ENCODE peak calls at places on chromosomes 12 and 14, in eight cellular contexts. H is KBM-7; P is GM06990; A is stimulated activated CD4-positive, alpha-beta T cell treated with anti-CD3 and anti-CD28 coated beads, Interleukin-1b, Interleukin-23, amount 100 ng/mL, for 24 hours; L is kidney; Q is ureter; E is astrocyte of the spinal cord; V is CD8-positive, alpha-beta T cell. S is an unnamed sample.

GRCh38 chr12:120736404-120737331 is 11.0 kb downstream of the ACADS start:
- DNase-seq in H (no peak), A (no peak), E (no peak), Q (no peak), V (no peak), P (no peak), L (no peak), S (no peak)

GRCh38 chr14:106442857-106443256 is 916.5 kb downstream of the TMEM121 start:
- DNase-seq in A (peak), V (peak), Q (no peak), P (peak), L (no peak), E (no peak), H (peak), S (no peak)

GRCh38 chr14:104359969-104360442 is 219.6 kb upstream of the C14orf180 start:
- DNase-seq in E (no peak), P (no peak), Q (no peak), L (peak), A (no peak), V (no peak), H (no peak), S (no peak)

GRCh38 chr14:74275265-74275841 is 27.4 kb downstream of the ABCD4 start:
- DNase-seq in E (peak), A (no peak), V (no peak), H (no peak), Q (peak), P (no peak), L (no peak), S (no peak)

GRCh38 chr12:117889098-117889497 is 79.7 kb downstream of the KSR2 start:
- DNase-seq in E (no peak), A (no peak), L (no peak), P (peak), V (no peak), Q (no peak), H (no peak), S (no peak)

GRCh38 chr12:13173537-13173936 is 23.0 kb upstream of the EMP1 start:
- DNase-seq in E (peak), Q (peak), P (peak), L (peak), A (no peak), H (peak), V (no peak), S (peak)

GRCh38 chr12:4421590-4422031 is 24.0 kb downstream of the FGF6 start:
- DNase-seq in Q (no peak), H (peak), V (no peak), A (no peak), P (no peak), L (no peak), E (peak), S (no peak)

GRCh38 chr14:101402936-101403660 is 158.2 kb upstream of the DIO3 start:
- DNase-seq in V (no peak), E (no peak), P (no peak), H (no peak), L (no peak), A (no peak), Q (no peak), S (no peak)

GRCh38 chr12:131093971-131094830 is 140.5 kb downstream of the ADGRD1 start:
- DNase-seq in L (peak), Q (peak), V (no peak), A (no peak), E (no peak), H (no peak), P (no peak), S (no peak)